ENCODE peak calls at places on chromosomes 13 and 19, in six cellular contexts. O is naive thymus-derived CD4-positive, alpha-beta T cell; Y is small intestine; M is Panc1; X is neural progenitor cell; R is uterus. G is an unnamed sample. For H3K27me3 and H3K4me1, the result is how much of the 10 kb centered on the place peaks cover.

GRCh38 chr13:23618341-23618740 is 48.1 kb downstream of the TNFRSF19 start:
- DNase-seq in R (no peak), O (no peak), Y (no peak), M (no peak), X (no peak), G (no peak)

GRCh38 chr19:41969196-41969595 is 10.1 kb upstream of the RABAC1 start:
- DNase-seq in X (no peak), R (no peak), O (no peak), Y (no peak), M (no peak), G (no peak)

GRCh38 chr19:15129856-15130580 is 22.8 kb downstream of the SYDE1 start:
- DNase-seq in Y (peak), X (no peak), O (no peak), M (no peak), R (no peak), G (no peak)

GRCh38 chr19:33683881-33684549 is 62.3 kb downstream of the CHST8 start:
- DNase-seq in O (no peak), Y (no peak), M (no peak), R (no peak), X (peak), G (peak)

GRCh38 chr19:57688011-57688763 is 6.4 kb downstream of the ZNF551 start:
- DNase-seq in Y (no peak), X (no peak), M (no peak), R (no peak), O (no peak), G (no peak)

GRCh38 chr13:33543631-33544030 is 258.1 kb upstream of the STARD13 start:
- DNase-seq in O (no peak), R (no peak), M (no peak), X (peak), Y (peak), G (no peak)

GRCh38 chr13:75850915-75851314 is 214.8 kb downstream of the LMO7 start:
- DNase-seq in R (no peak), Y (peak), O (no peak), X (no peak), M (no peak), G (no peak)

GRCh38 chr19:797528-798414 is 519 bp downstream of the PTBP1 start:
- DNase-seq in Y (peak), M (no peak), X (peak), R (peak), O (peak), G (peak)

GRCh38 chr19:18782559-18783225 is 8.4 kb downstream of the COMP start:
- DNase-seq in Y (no peak), R (no peak), O (no peak), X (no peak), M (no peak), G (no peak)

GRCh38 chr19:10500247-10500592 is 2.9 kb downstream of the KEAP1 start:
- DNase-seq in O (no peak), M (no peak), X (no peak), Y (no peak), R (no peak), G (no peak)
- H3K4me3 ChIP-seq in O (no peak), M (no peak), X (no peak), Y (no peak), R (no peak), G (no peak)

GRCh38 chr19:4297901-4298771 is 4.1 kb downstream of the TMIGD2 start:
- DNase-seq in M (no peak), O (no peak), Y (peak), R (no peak), X (peak), G (no peak)
- H3K27me3 ChIP-seq in M (under half), O (under half), Y (under half), R (under half), X (under half), G (under half)

GRCh38 chr13:114123448-114123847 is 9.0 kb downstream of the RASA3 start:
- DNase-seq in R (no peak), O (no peak), Y (no peak), X (no peak), M (no peak), G (no peak)

GRCh38 chr13:114123876-114124275 is 8.5 kb downstream of the RASA3 start:
- DNase-seq in R (no peak), O (no peak), X (no peak), M (no peak), Y (no peak), G (no peak)

GRCh38 chr13:114124486-114124885 is 7.9 kb downstream of the RASA3 start:
- DNase-seq in X (no peak), R (no peak), M (no peak), Y (peak), O (no peak), G (no peak)

GRCh38 chr13:114121496-114122466 is 10.6 kb downstream of the RASA3 start:
- DNase-seq in R (no peak), X (peak), M (no peak), Y (peak), O (no peak), G (no peak)

GRCh38 chr13:114122591-114123211 is 9.7 kb downstream of the RASA3 start:
- DNase-seq in R (no peak), M (no peak), Y (no peak), O (no peak), X (no peak), G (no peak)
- H3K4me1 ChIP-seq in R (under half), M (half or more), Y (under half), O (half or more), X (under half), G (under half)

DNA sequence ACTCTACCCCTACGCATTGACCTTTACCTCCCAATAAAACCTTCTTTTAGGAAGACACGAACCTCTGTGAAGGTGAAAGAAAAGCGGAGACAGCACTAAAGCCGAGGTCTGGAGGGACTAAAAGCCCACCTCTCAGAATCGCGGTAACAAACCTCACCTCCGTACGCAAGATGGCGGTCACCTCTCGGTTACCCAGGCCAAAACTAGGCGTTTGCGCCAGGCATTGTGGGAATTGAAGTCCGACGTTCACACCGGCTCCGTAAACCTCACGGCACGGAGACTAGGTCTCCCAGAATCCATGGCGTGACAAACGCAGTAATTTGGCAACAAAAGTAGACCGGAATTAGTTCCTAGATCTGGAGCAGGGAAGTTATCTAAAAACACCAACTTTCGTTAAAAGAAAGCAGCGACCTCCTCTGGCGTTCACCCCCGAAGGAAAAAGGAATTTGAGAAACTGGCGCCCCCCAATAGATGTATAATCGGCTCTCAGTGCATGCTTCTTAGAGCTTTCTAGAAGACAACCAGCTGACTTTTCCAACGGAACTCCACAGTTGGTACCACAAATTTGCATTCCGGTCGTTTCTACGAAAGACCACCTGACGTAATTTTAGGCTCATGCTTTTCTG is at the start of gene N4BP2L2:
- DNase-seq in X (peak), M (peak), R (peak), O (peak), Y (peak), G (peak)
- H3K4me3 ChIP-seq in X (peak), M (peak), R (peak), O (peak), Y (peak), G (peak)

GRCh38 chr19:29724741-29725140 is 9.7 kb upstream of the C19orf12 start:
- DNase-seq in Y (no peak), R (no peak), X (no peak), M (no peak), O (no peak), G (peak)
- H3K27me3 ChIP-seq in Y (under half), R (under half), X (under half), M (under half), O (under half), G (under half)

GRCh38 chr13:110367620-110368019 is 60.5 kb downstream of the COL4A2 start:
- DNase-seq in X (no peak), O (no peak), R (no peak), M (no peak), Y (no peak), G (no peak)
- H3K4me1 ChIP-seq in X (under half), O (under half), R (under half), M (under half), Y (under half), G (under half)

GRCh38 chr13:28140433-28141125 is 2.2 kb downstream of the PAN3 start:
- DNase-seq in Y (no peak), R (no peak), O (no peak), M (no peak), X (peak), G (no peak)
- H3K4me3 ChIP-seq in Y (peak), R (no peak), O (peak), M (peak), X (peak), G (peak)

DNA sequence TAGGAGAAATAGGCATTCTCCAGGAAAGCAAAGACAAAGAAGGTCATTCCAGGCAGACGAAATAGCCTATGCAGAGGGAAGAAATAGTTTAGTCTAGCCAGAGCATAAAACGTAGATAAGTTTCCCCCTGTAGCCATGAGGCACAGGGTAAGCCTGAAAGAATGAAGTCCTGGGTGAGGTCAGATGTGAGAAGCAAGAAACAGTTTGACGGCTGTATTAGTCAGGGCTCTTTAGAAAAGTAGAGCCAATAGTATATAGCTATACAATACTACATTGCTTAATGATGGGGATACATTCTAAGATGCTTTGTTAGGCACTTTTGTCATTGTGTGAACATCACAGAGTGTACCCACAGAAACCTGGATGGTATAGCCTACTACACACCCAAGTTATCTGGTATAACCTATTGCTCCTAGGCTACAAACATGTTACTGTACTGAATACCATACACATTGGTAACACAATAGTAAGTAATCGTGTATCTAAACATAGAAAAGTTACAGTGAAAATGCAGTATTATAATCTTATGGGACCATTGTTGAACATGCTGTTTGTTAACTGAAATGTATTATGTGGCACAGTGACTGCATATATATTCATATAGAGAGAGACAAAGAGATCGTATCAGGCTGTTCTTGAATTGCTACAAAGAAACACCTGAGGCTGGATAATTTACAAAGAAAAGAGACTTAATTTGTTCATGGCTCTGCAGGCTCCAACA is 59.3 kb upstream of the WDFY2 start:
- DNase-seq in Y (no peak), R (no peak), X (no peak), M (no peak), O (no peak), G (peak)
- H3K27me3 ChIP-seq in Y (under half), R (under half), X (under half), M (under half), O (under half), G (under half)

GRCh38 chr13:109152941-109153340 is 523.5 kb downstream of the MYO16 start:
- DNase-seq in X (no peak), Y (no peak), M (no peak), O (no peak), R (no peak), G (no peak)
- H3K4me1 ChIP-seq in X (under half), Y (under half), M (half or more), O (under half), R (under half), G (under half)

GRCh38 chr19:36150586-36150985 is 1.7 kb downstream of the COX7A1 start:
- DNase-seq in R (no peak), M (no peak), O (no peak), X (no peak), Y (no peak), G (no peak)
- H3K4me3 ChIP-seq in R (no peak), M (no peak), O (no peak), X (no peak), Y (no peak), G (no peak)

G was measured in HAP-1.